ENCODE peak calls at places on chromosomes 6 and 20, in six cellular contexts. I is GOT3; Q is NCI-H345; R is RWPE1; U is activated T-cell treated with anti-CD3 and anti-CD28 coated beads, Interleukin-2, amount 50 U/mL, for 72 hours; E is WTC11. Z is an unnamed sample.

GRCh38 chr6:84763397-84764331 is 734 bp downstream of the TBX18 start:
- DNase-seq in E (peak), R (peak), U (no peak), I (no peak), Q (no peak), Z (no peak)

GRCh38 chr6:1686117-1687098 is 76.7 kb downstream of the FOXC1 start:
- DNase-seq in R (peak), Q (peak), U (no peak), E (no peak), I (peak), Z (no peak)

GRCh38 chr20:53748821-53749402 is 155.3 kb upstream of the ZNF217 start:
- DNase-seq in I (no peak), U (peak), E (no peak), R (no peak), Q (no peak), Z (no peak)

GRCh38 chr6:146697921-146698320 is 99.1 kb downstream of the ADGB start:
- DNase-seq in U (no peak), I (no peak), R (no peak), E (no peak), Q (no peak), Z (no peak)

GRCh38 chr6:163661271-163661671 is 246.8 kb downstream of the QKI start:
- DNase-seq in E (no peak), R (no peak), I (no peak), Q (no peak), U (no peak), Z (no peak)

GRCh38 chr6:88856566-88856965 is 106.9 kb downstream of the RNGTT start:
- DNase-seq in E (no peak), R (no peak), U (no peak), I (no peak), Q (no peak), Z (no peak)

GRCh38 chr20:52201395-52201794 is 9.8 kb upstream of the ZFP64 start:
- DNase-seq in Q (peak), I (no peak), R (no peak), U (no peak), E (no peak), Z (no peak)

GRCh38 chr20:58583141-58583540 is 67.9 kb upstream of the APCDD1L start:
- DNase-seq in R (no peak), E (no peak), U (no peak), I (no peak), Q (no peak), Z (no peak)

GRCh38 chr20:46401478-46401860 is 4.9 kb downstream of the ELMO2 start:
- DNase-seq in Q (no peak), I (no peak), R (no peak), U (peak), E (no peak), Z (no peak)

GRCh38 chr6:16562498-16562897 is 198.8 kb downstream of the ATXN1 start:
- DNase-seq in U (no peak), E (no peak), I (no peak), Q (no peak), R (no peak), Z (no peak)

GRCh38 chr20:35146299-35146921 is 726 bp downstream of the EDEM2 start:
- DNase-seq in U (peak), R (peak), I (no peak), Q (peak), E (peak), Z (no peak)

GRCh38 chr6:157840776-157841175 is 17.7 kb downstream of the SNX9 start:
- DNase-seq in R (no peak), I (no peak), E (no peak), U (no peak), Q (no peak), Z (no peak)

GRCh38 chr20:58692579-58693225 is at the start of gene NPEPL1:
- DNase-seq in U (peak), Q (peak), E (peak), R (peak), I (no peak), Z (peak)

GRCh38 chr6:147061152-147061551 is 143.1 kb upstream of the STXBP5 start:
- DNase-seq in U (no peak), R (no peak), E (no peak), Q (no peak), I (no peak), Z (no peak)

GRCh38 chr6:140318408-140318807 is 944.0 kb upstream of the CITED2 start:
- DNase-seq in R (no peak), E (no peak), Q (no peak), U (no peak), I (no peak), Z (no peak)

GRCh38 chr6:154887051-154887450 is 108.1 kb upstream of the TIAM2 start:
- DNase-seq in Q (no peak), U (no peak), E (no peak), R (peak), I (no peak), Z (no peak)

GRCh38 chr6:98272061-98272460 is 562.3 kb upstream of the POU3F2 start:
- DNase-seq in E (no peak), U (no peak), Q (no peak), I (no peak), R (no peak), Z (no peak)

GRCh38 chr6:90178294-90178678 is 118.4 kb downstream of the BACH2 start:
- DNase-seq in I (no peak), R (no peak), E (no peak), Q (no peak), U (no peak), Z (no peak)

GRCh38 chr20:41533537-41534136 is 84.5 kb downstream of the CHD6 start:
- DNase-seq in Q (peak), E (no peak), U (no peak), R (no peak), I (no peak), Z (no peak)

GRCh38 chr6:53179961-53180651 is 31.5 kb upstream of the GCM1 start:
- DNase-seq in E (no peak), I (no peak), U (peak), Q (peak), R (peak), Z (peak)

GRCh38 chr6:81743649-81744048 is 8.8 kb downstream of the TENT5A start:
- DNase-seq in Q (no peak), I (no peak), R (no peak), E (no peak), U (no peak), Z (no peak)

GRCh38 chr6:132198040-132198439 is 203.2 kb downstream of the MOXD1 start:
- DNase-seq in R (no peak), Q (no peak), I (no peak), U (no peak), E (no peak), Z (no peak)

GRCh38 chr6:108165714-108166663 is at the start of gene NR2E1:
- DNase-seq in U (no peak), E (peak), I (no peak), Q (peak), R (no peak), Z (no peak)

GRCh38 chr6:135861189-135861588 is 9.7 kb downstream of the PDE7B start:
- DNase-seq in I (no peak), R (no peak), E (no peak), U (no peak), Q (no peak), Z (no peak)

GRCh38 chr6:34352305-34352937 is 40.0 kb downstream of the NUDT3 start:
- DNase-seq in R (no peak), E (no peak), U (no peak), I (no peak), Q (no peak), Z (no peak)

GRCh38 chr6:79467716-79468115 is 69.5 kb downstream of the LCA5 start:
- DNase-seq in U (no peak), I (no peak), Q (no peak), E (no peak), R (no peak), Z (no peak)

GRCh38 chr6:125357515-125358256 is 55.9 kb upstream of the HDDC2 start:
- DNase-seq in I (no peak), R (no peak), E (no peak), U (no peak), Q (no peak), Z (no peak)

GRCh38 chr20:5074050-5074674 is 45.6 kb downstream of the PCNA start:
- DNase-seq in U (no peak), I (no peak), Q (no peak), E (no peak), R (no peak), Z (no peak)

GRCh38 chr6:81988871-81989270 is 236.4 kb upstream of the TENT5A start:
- DNase-seq in Q (no peak), R (no peak), I (no peak), E (no peak), U (no peak), Z (no peak)

GRCh38 chr20:49248301-49248700 is 29.1 kb downstream of the DDX27 start:
- DNase-seq in U (no peak), R (no peak), E (no peak), I (no peak), Q (no peak), Z (no peak)

GRCh38 chr6:16712931-16713484 is 48.3 kb downstream of the ATXN1 start:
- DNase-seq in R (peak), E (no peak), I (peak), Q (no peak), U (no peak), Z (peak)

GRCh38 chr6:5723905-5724691 is 282.6 kb downstream of the NRN1 start:
- DNase-seq in U (no peak), Q (no peak), E (peak), I (no peak), R (no peak), Z (no peak)

GRCh38 chr6:158769696-158770446 is 49.3 kb downstream of the EZR start:
- DNase-seq in Q (no peak), U (no peak), R (no peak), E (no peak), I (no peak), Z (no peak)